ENCODE peak calls at places on chromosomes 1 and 21, in seven cellular contexts. F is psoas muscle; J is mesendoderm; X is BJ; H is thyroid gland; U is colonic mucosa; L is CD4-positive, alpha-beta T cell. R is an unnamed sample. For H3K27me3, the result is how much of the 10 kb centered on the place peaks cover.

GRCh38 chr1:28027660-28028059 is 60.8 kb downstream of the EYA3 start:
- DNase-seq in F (no peak), J (no peak), X (no peak), H (no peak), U (no peak), L (no peak), R (no peak)

GRCh38 chr21:34029724-34030528 is 43.5 kb upstream of the MRPS6 start:
- DNase-seq in F (peak), J (peak), X (no peak), H (peak), U (peak), L (peak), R (peak)

GRCh38 chr1:95034506-95034905 is 38.2 kb downstream of the ALG14 start:
- DNase-seq in F (no peak), J (no peak), X (no peak), H (no peak), U (no peak), L (no peak), R (no peak)

GRCh38 chr21:26169061-26169610 is 1.4 kb downstream of the APP start:
- DNase-seq in F (peak), J (peak), X (no peak), H (peak), U (peak), L (peak), R (peak)

GRCh38 chr1:213070399-213070798 is 19.4 kb downstream of the RPS6KC1 start:
- DNase-seq in F (no peak), J (no peak), X (no peak), H (no peak), U (no peak), L (no peak), R (peak)

GRCh38 chr1:150578278-150579109 is 916 bp downstream of the MCL1 start:
- DNase-seq in F (peak), J (peak), X (peak), H (peak), U (peak), L (no peak), R (peak)

GRCh38 chr1:179120736-179121135 is 38.9 kb downstream of the TOR3A start:
- DNase-seq in F (no peak), J (no peak), X (no peak), H (no peak), U (no peak), L (no peak), R (no peak)

GRCh38 chr1:204623894-204624361 is 61.6 kb downstream of the LRRN2 start:
- DNase-seq in F (no peak), J (peak), X (no peak), H (no peak), U (no peak), L (no peak), R (peak)

GRCh38 chr1:19067187-19067911 is 110.9 kb upstream of the IFFO2 start:
- DNase-seq in F (no peak), J (peak), X (no peak), H (peak), U (peak), L (no peak), R (peak)

GRCh38 chr21:45366931-45367401 is 38.0 kb upstream of the COL18A1 start:
- DNase-seq in F (peak), J (peak), X (no peak), H (no peak), U (peak), L (no peak), R (peak)

GRCh38 chr1:8396912-8397406 is 79.0 kb downstream of the SLC45A1 start:
- DNase-seq in F (peak), J (peak), X (peak), H (peak), U (no peak), L (no peak), R (peak)

GRCh38 chr1:175978476-175978875 is 228.6 kb downstream of the COP1 start:
- DNase-seq in F (no peak), J (no peak), X (no peak), H (no peak), U (no peak), L (no peak), R (peak)

GRCh38 chr1:233668725-233669294 is 54.9 kb downstream of the KCNK1 start:
- DNase-seq in F (no peak), J (no peak), X (peak), H (no peak), U (peak), L (no peak), R (no peak)

GRCh38 chr1:152380932-152381331 is 21.1 kb upstream of the FLG2 start:
- DNase-seq in F (no peak), J (no peak), X (no peak), H (no peak), U (no peak), L (no peak), R (no peak)

GRCh38 chr1:160164121-160164520 is 12.7 kb downstream of the ATP1A4 start:
- DNase-seq in F (no peak), J (peak), X (no peak), H (no peak), U (no peak), L (no peak), R (no peak)

GRCh38 chr1:235045034-235045690 is 83.5 kb downstream of the TOMM20 start:
- DNase-seq in F (no peak), J (no peak), X (no peak), H (no peak), U (no peak), L (no peak), R (no peak)

GRCh38 chr1:31166462-31166861 is 73.2 kb downstream of the NKAIN1 start:
- DNase-seq in F (no peak), J (peak), X (no peak), H (no peak), U (no peak), L (no peak), R (no peak)

GRCh38 chr1:4422496-4423289 is 231.7 kb upstream of the AJAP1 start:
- DNase-seq in F (no peak), J (peak), X (no peak), H (no peak), U (no peak), L (no peak), R (peak)

DNA sequence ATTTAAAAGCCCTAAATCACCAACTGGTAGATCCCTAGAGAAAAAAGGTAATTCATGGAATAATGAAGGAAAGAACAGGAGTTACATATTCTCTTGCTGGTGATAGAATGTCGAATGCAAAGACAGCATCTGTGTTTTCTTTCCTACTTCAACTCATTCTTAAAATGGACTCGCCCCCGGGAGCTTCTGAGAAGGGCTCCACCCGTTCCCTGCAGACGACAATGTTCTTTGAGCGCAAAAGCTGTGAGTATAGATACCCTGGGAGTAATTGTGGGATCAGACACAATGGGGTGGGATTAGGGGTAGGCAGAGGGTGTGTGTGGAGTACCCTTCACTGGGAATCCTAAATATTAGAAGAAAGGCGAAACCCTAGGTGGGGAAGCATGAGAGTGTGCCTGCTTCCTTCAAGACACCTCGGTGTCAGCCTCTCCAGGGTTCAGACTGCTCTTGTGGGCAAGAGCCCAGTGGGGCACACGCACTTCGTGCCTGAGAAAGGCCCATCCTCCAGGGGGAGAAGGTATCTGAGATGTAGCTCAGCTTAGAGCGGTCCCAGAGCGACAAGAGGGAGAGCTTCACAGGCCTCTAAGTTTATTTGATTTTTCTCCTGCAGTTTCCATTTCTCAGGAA is 123.3 kb upstream of the DPYD start:
- DNase-seq in F (no peak), J (no peak), X (no peak), H (no peak), U (no peak), L (no peak), R (no peak)
- H3K27me3 ChIP-seq in F (under half), J (under half), X (under half), H (under half), U (under half), L (half or more), R (under half)

DNA sequence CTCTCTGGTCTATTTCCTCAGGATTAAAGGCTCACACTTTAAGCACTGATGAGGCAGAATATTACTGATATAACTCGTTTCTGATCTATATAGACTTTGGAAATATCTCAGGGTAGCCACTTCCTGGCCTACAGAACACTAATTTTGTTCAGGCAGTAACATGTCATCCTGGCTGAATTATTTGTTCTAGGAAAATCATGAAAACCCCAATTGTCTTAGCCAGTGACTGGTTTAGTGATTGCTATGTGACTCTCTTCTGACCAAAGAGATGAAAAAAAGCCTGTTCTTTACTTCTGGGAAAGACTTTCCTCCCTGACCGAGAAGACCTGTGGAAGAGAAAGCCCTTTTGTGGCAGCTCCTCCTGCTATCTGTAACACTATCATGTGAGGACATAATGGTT is 453.7 kb downstream of the SETD4 start:
- DNase-seq in F (no peak), J (no peak), X (no peak), H (no peak), U (no peak), L (no peak), R (peak)
- H3K27me3 ChIP-seq in F (under half), J (under half), X (under half), H (under half), U (under half), L (under half), R (under half)

DNA sequence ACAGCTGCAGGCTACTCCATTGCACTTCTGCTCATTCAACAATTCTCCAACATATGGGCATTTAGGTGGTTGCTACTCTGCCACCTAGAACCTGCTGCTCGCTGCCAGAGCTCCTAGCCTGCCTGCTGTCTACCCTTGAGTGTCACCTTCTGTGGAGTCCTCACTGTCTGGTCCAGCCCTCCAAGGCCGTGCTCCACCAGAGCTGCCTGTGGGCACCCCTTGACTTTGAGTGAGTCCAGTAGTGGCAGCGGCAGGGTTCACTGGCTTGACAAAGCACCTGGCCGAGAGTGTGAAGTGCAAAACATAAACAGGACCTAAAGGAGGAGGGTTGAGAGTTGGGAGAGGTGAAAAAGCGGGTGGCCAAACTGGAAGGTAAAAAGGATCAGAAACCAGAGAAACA is 120.3 kb upstream of the DNAH14 start:
- DNase-seq in F (no peak), J (no peak), X (no peak), H (peak), U (no peak), L (no peak), R (no peak)
- H3K27me3 ChIP-seq in F (under half), J (under half), X (under half), H (under half), U (under half), L (under half), R (under half)

DNA sequence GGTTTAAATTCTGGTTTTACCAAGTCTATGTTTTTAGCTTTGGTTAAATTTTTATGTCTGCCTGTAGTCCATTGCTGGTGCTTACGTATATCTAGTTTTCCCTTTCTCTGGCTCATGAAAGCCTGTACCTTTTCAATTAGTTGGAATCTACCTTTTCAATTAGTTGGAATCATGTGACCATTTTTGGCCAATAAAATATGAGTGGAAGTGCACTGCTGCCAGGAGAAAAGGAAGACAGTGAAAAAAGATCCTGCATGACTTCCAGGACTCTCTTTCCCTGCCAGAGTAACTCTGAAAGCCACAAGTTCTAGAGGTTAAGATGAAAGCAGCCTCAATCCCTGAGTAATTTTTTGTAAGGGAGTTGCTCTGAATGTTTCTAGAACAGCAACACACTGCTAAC is 2.2 kb upstream of the GRIK1 start:
- DNase-seq in F (no peak), J (no peak), X (no peak), H (no peak), U (no peak), L (no peak), R (no peak)
- H3K27me3 ChIP-seq in F (under half), J (under half), X (under half), H (under half), U (under half), L (under half), R (under half)

GRCh38 chr1:2847086-2847850 is 45.8 kb upstream of the TTC34 start:
- DNase-seq in F (no peak), J (no peak), X (no peak), H (no peak), U (peak), L (no peak), R (no peak)

GRCh38 chr1:2848006-2848670 is 46.6 kb upstream of the TTC34 start:
- DNase-seq in F (no peak), J (no peak), X (no peak), H (no peak), U (no peak), L (no peak), R (no peak)

GRCh38 chr1:2854151-2854550 is 52.7 kb upstream of the TTC34 start:
- DNase-seq in F (peak), J (no peak), X (no peak), H (no peak), U (no peak), L (no peak), R (no peak)

GRCh38 chr1:2853711-2854110 is 52.2 kb upstream of the TTC34 start:
- DNase-seq in F (peak), J (no peak), X (no peak), H (no peak), U (no peak), L (no peak), R (no peak)

GRCh38 chr1:2850502-2850901 is 49.0 kb upstream of the TTC34 start:
- DNase-seq in F (no peak), J (no peak), X (no peak), H (no peak), U (no peak), L (no peak), R (no peak)
- H3K27me3 ChIP-seq in F (under half), J (under half), X (under half), H (under half), U (under half), L (under half), R (half or more)

GRCh38 chr1:39925727-39926342 is 24.1 kb upstream of the MYCL start:
- DNase-seq in F (no peak), J (no peak), X (no peak), H (peak), U (no peak), L (no peak), R (no peak)
- H3K27me3 ChIP-seq in F (under half), J (under half), X (under half), H (under half), U (under half), L (under half), R (under half)

GRCh38 chr1:229377429-229377828 is 34.6 kb upstream of the CCSAP start:
- DNase-seq in F (no peak), J (no peak), X (no peak), H (no peak), U (no peak), L (no peak), R (no peak)

GRCh38 chr1:229374485-229374884 is 31.6 kb upstream of the CCSAP start:
- DNase-seq in F (no peak), J (no peak), X (no peak), H (no peak), U (no peak), L (no peak), R (no peak)

GRCh38 chr1:229373395-229373794 is 30.5 kb upstream of the CCSAP start:
- DNase-seq in F (no peak), J (no peak), X (no peak), H (no peak), U (no peak), L (no peak), R (no peak)

GRCh38 chr1:229378586-229379442 is 36.0 kb upstream of the CCSAP start:
- DNase-seq in F (no peak), J (peak), X (no peak), H (no peak), U (no peak), L (no peak), R (no peak)

GRCh38 chr1:229376521-229376920 is 33.7 kb upstream of the CCSAP start:
- DNase-seq in F (no peak), J (no peak), X (no peak), H (no peak), U (no peak), L (no peak), R (no peak)
- H3K27me3 ChIP-seq in F (under half), J (under half), X (under half), H (under half), U (under half), L (under half), R (under half)

GRCh38 chr1:208243522-208243850 is 698 bp downstream of the PLXNA2 start:
- DNase-seq in F (no peak), J (no peak), X (no peak), H (peak), U (no peak), L (no peak), R (no peak)
- H3K27me3 ChIP-seq in F (under half), J (under half), X (under half), H (under half), U (under half), L (under half), R (under half)

R was measured in SJCRH30.